ENCODE peak calls at places on chromosomes 5 and 9, in four cellular contexts. One of them, this sample, is unnamed.

GRCh38 chr5:130198927-130199326 is 294.7 kb downstream of the CHSY3 start:
- DNase-seq in GM12878: no peak
- DNase-seq in HepG2: peak
- DNase-seq in K562: no peak
- DNase-seq in this sample: peak

GRCh38 chr5:180343110-180343845 is 9.9 kb downstream of the GFPT2 start:
- DNase-seq in HepG2: no peak
- DNase-seq in GM12878: no peak
- DNase-seq in K562: no peak
- DNase-seq in this sample: peak

GRCh38 chr9:110126986-110127864 is 80.7 kb downstream of the C9orf152 start:
- DNase-seq in GM12878: no peak
- DNase-seq in HepG2: peak
- DNase-seq in K562: no peak
- DNase-seq in this sample: peak

GRCh38 chr5:133891390-133891789 is 77.0 kb downstream of the C5orf15 start:
- DNase-seq in GM12878: no peak
- DNase-seq in K562: no peak
- DNase-seq in HepG2: no peak
- DNase-seq in this sample: no peak

GRCh38 chr5:38925154-38925925 is 79.5 kb downstream of the OSMR start:
- DNase-seq in HepG2: no peak
- DNase-seq in GM12878: no peak
- DNase-seq in K562: no peak
- DNase-seq in this sample: no peak

GRCh38 chr9:82421498-82421897 is 432.9 kb downstream of the SPATA31D1 start:
- DNase-seq in HepG2: no peak
- DNase-seq in GM12878: no peak
- DNase-seq in K562: no peak
- DNase-seq in this sample: no peak

GRCh38 chr5:121628783-121629182 is 222.9 kb upstream of the FTMT start:
- DNase-seq in K562: no peak
- DNase-seq in GM12878: no peak
- DNase-seq in HepG2: no peak
- DNase-seq in this sample: no peak

GRCh38 chr9:72565535-72565934 is 44.1 kb downstream of the TMC1 start:
- DNase-seq in K562: no peak
- DNase-seq in GM12878: no peak
- DNase-seq in HepG2: no peak
- DNase-seq in this sample: no peak

GRCh38 chr5:140986117-140986521 is 19.8 kb downstream of the PCDHAC2 start:
- DNase-seq in K562: no peak
- DNase-seq in GM12878: no peak
- DNase-seq in HepG2: no peak
- DNase-seq in this sample: no peak

GRCh38 chr9:32398207-32398606 is 13.8 kb downstream of the ACO1 start:
- DNase-seq in K562: no peak
- DNase-seq in HepG2: no peak
- DNase-seq in GM12878: no peak
- DNase-seq in this sample: no peak

GRCh38 chr5:44267909-44268308 is 121.3 kb downstream of the FGF10 start:
- DNase-seq in HepG2: no peak
- DNase-seq in K562: no peak
- DNase-seq in GM12878: no peak
- DNase-seq in this sample: no peak

GRCh38 chr5:131264453-131265200 is 774 bp downstream of the CDC42SE2 start:
- DNase-seq in GM12878: no peak
- DNase-seq in HepG2: no peak
- DNase-seq in K562: peak
- DNase-seq in this sample: peak

GRCh38 chr5:1791176-1791575 is 8.5 kb downstream of the MRPL36 start:
- DNase-seq in K562: no peak
- DNase-seq in HepG2: no peak
- DNase-seq in GM12878: no peak
- DNase-seq in this sample: no peak

GRCh38 chr5:69052181-69052580 is 41.6 kb upstream of the SLC30A5 start:
- DNase-seq in HepG2: no peak
- DNase-seq in K562: no peak
- DNase-seq in GM12878: no peak
- DNase-seq in this sample: no peak

GRCh38 chr5:15234911-15235310 is 265.1 kb upstream of the FBXL7 start:
- DNase-seq in K562: no peak
- DNase-seq in GM12878: no peak
- DNase-seq in HepG2: no peak
- DNase-seq in this sample: no peak

GRCh38 chr9:3880851-3881250 is 355.1 kb upstream of the RFX3 start:
- DNase-seq in K562: no peak
- DNase-seq in HepG2: no peak
- DNase-seq in GM12878: no peak
- DNase-seq in this sample: no peak

GRCh38 chr9:3876553-3876952 is 350.8 kb upstream of the RFX3 start:
- DNase-seq in GM12878: no peak
- DNase-seq in K562: no peak
- DNase-seq in HepG2: no peak
- DNase-seq in this sample: no peak

GRCh38 chr9:3875371-3876132 is 349.8 kb upstream of the RFX3 start:
- DNase-seq in K562: no peak
- DNase-seq in GM12878: no peak
- DNase-seq in HepG2: no peak
- DNase-seq in this sample: no peak

GRCh38 chr9:3879315-3879714 is 353.5 kb upstream of the RFX3 start:
- DNase-seq in K562: no peak
- DNase-seq in HepG2: no peak
- DNase-seq in GM12878: no peak
- DNase-seq in this sample: no peak

GRCh38 chr9:3879731-3880493 is 354.1 kb upstream of the RFX3 start:
- DNase-seq in K562: no peak
- DNase-seq in GM12878: no peak
- DNase-seq in HepG2: no peak
- DNase-seq in this sample: no peak
- TF ChIP-seq NR2C2 in K562: no peak
- TF ChIP-seq NR2C2 in GM12878: no peak
- TF ChIP-seq NR2C2 in HepG2: no peak
- TF ChIP-seq NR2C2 in this sample: no peak

DNA sequence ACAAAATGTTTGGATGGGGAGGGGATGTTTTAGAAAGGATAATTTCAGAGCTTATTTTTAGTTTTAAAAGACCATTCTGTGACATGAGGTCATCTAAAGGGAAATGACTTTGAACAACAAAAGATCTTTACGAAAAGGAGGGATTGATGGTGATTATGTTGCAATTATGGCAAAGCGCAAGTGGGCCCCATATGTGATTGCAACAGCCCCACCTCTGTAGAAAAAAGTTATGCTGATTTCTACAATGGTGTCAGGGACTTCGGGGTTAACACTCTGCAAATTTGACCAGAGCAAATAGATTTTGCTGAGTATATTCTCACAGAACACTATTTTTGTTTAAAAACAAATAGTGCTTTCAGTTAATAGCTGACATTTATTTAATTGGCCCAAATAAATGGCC is 312.8 kb downstream of the NSG2 start:
- DNase-seq in K562: no peak
- DNase-seq in GM12878: no peak
- DNase-seq in HepG2: no peak
- DNase-seq in this sample: no peak
- TF ChIP-seq ATF2 in K562: no peak
- TF ChIP-seq ATF2 in GM12878: no peak
- TF ChIP-seq ATF2 in HepG2: no peak
- TF ChIP-seq ATF2 in this sample: no peak

GRCh38 chr9:115674091-115674490 is 479.5 kb upstream of the PAPPA start:
- DNase-seq in K562: no peak
- DNase-seq in HepG2: no peak
- DNase-seq in GM12878: no peak
- DNase-seq in this sample: no peak
- TF ChIP-seq SP1 in K562: no peak
- TF ChIP-seq SP1 in HepG2: no peak
- TF ChIP-seq SP1 in GM12878: no peak
- TF ChIP-seq SP1 in this sample: no peak

DNA sequence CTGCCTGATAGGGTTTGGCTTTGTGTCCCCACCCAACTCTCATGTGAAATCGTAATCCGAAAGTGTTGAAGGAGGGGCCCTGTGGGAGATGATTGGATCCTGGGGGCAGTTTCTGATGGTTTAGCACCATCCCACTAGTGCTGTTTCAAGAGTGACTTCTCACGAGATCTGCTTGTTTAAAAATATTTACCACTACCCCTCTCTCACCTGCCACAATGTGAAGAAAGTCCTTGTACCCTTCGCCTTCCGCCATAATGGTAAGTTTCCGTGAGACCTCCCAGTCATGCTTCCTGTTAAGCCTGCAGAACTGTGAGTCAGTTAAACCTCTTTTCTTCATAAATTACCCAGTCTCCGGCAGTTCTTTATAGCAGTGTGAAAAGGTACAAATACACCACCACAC is 2.7 kb upstream of the RFX3 start:
- DNase-seq in K562: peak
- DNase-seq in GM12878: peak
- DNase-seq in HepG2: no peak
- DNase-seq in this sample: no peak
- TF ChIP-seq NR2C2 in K562: no peak
- TF ChIP-seq NR2C2 in GM12878: no peak
- TF ChIP-seq NR2C2 in HepG2: no peak
- TF ChIP-seq NR2C2 in this sample: no peak

GRCh38 chr9:114274217-114274616 is 48.7 kb upstream of the ORM1 start:
- DNase-seq in K562: no peak
- DNase-seq in HepG2: no peak
- DNase-seq in GM12878: no peak
- DNase-seq in this sample: no peak

GRCh38 chr9:114275246-114275994 is 47.5 kb upstream of the ORM1 start:
- DNase-seq in GM12878: no peak
- DNase-seq in K562: no peak
- DNase-seq in HepG2: no peak
- DNase-seq in this sample: peak

GRCh38 chr9:114272739-114273431 is 50.0 kb upstream of the ORM1 start:
- DNase-seq in K562: no peak
- DNase-seq in GM12878: no peak
- DNase-seq in HepG2: no peak
- DNase-seq in this sample: no peak

GRCh38 chr9:114271556-114272510 is 51.1 kb upstream of the ORM1 start:
- DNase-seq in K562: no peak
- DNase-seq in HepG2: peak
- DNase-seq in GM12878: no peak
- DNase-seq in this sample: peak

DNA sequence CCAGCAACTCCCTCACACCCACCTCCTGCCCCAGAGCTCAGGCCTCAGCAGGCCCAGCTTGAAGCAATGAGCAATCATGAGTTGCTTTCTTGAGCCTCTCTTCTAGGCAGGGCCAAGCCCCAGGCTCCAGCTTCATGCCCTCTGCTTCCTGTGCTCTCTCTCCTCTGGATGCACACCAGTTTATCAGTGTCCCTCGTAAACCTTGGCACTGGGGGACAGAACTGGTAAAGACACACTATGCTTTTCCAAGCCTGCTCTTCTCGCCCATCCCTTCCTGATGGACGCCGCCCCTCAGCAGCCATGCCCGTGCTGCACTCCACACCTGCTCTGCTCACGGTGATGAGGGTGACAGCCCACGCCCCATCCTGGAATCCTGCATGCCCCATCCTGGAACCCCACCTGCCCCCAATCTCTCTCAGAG is 49.4 kb upstream of the ORM1 start:
- DNase-seq in HepG2: no peak
- DNase-seq in K562: no peak
- DNase-seq in GM12878: no peak
- DNase-seq in this sample: peak
- TF ChIP-seq ATF2 in HepG2: no peak
- TF ChIP-seq ATF2 in K562: no peak
- TF ChIP-seq ATF2 in GM12878: no peak
- TF ChIP-seq ATF2 in this sample: no peak

GRCh38 chr9:14403112-14403511 is 89.2 kb upstream of the NFIB start:
- DNase-seq in K562: no peak
- DNase-seq in HepG2: no peak
- DNase-seq in GM12878: no peak
- DNase-seq in this sample: no peak

GRCh38 chr9:14400658-14400995 is 86.7 kb upstream of the NFIB start:
- DNase-seq in GM12878: no peak
- DNase-seq in K562: peak
- DNase-seq in HepG2: peak
- DNase-seq in this sample: peak

GRCh38 chr9:14396171-14396570 is 82.2 kb upstream of the NFIB start:
- DNase-seq in HepG2: no peak
- DNase-seq in K562: no peak
- DNase-seq in GM12878: no peak
- DNase-seq in this sample: no peak

GRCh38 chr9:14395300-14396082 is 81.5 kb upstream of the NFIB start:
- DNase-seq in HepG2: no peak
- DNase-seq in GM12878: no peak
- DNase-seq in K562: peak
- DNase-seq in this sample: no peak

DNA sequence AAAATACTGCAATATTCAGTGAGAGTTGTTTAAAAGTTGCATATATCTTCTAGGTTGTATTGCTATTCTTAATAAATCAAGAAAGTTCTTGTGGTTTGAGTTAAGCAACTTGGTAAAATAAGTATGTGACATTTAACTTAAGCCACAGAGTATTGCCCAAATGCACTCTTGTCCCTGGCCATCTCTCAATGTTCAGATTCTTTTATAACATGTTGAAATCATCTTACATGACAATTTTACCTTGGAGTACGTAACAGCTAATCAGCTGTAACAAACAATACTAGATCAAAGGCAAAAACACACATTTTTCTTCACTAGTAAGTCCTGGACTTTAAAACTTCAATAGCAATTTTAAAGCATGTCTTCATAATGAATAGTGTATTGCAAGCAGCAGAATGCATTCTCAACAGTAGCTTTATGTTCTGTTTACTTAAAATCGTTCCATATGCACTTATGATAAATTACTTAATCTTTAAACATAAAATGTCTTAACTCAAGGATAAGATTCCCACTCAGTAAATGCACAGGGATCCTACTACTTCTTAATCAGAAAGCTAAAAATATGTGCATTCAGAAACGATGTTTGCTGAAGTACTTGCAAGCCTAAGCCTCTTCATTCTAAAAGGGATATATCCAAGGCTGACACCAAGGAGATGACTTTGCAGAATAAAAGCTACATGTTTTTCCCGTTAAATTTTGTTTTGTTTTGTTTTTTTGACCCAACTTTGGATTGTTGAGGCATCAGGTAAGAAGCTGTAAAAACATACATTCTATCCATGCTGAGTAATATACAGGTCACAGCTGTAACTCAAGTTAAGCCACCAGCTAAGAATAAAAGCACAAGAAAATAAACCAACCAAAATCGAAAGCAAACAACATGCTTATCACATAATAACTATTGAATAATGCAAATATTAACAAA is 86.1 kb upstream of the NFIB start:
- DNase-seq in K562: no peak
- DNase-seq in HepG2: no peak
- DNase-seq in GM12878: no peak
- DNase-seq in this sample: no peak
- TF ChIP-seq SP1 in K562: no peak
- TF ChIP-seq SP1 in HepG2: no peak
- TF ChIP-seq SP1 in GM12878: no peak
- TF ChIP-seq SP1 in this sample: no peak